ENCODE peak calls at places on chromosomes 13 and 19, in ten cellular contexts. H is M059J, C is OCI-LY7, V is hippocampal formation, A is IMR-90, F is sciatic nerve, I is T follicular helper cell, M is anterior cingulate cortex, T is Panc1, W is posterior cingulate gyrus. Z is an unnamed sample.

GRCh38 chr13:45781553-45782326 is 69.8 kb downstream of the SIAH3 start:
- DNase-seq in I (no peak), H (peak), T (no peak), F (peak), C (no peak), V (no peak), W (peak), M (no peak), A (no peak), Z (no peak)

GRCh38 chr19:54389556-54389955 is 24.8 kb upstream of the LAIR1 start:
- DNase-seq in H (no peak), F (no peak), I (no peak), A (no peak), V (no peak), C (no peak), M (no peak), T (no peak), W (no peak), Z (no peak)

GRCh38 chr13:65677906-65678305 is 1552.2 kb downstream of the PCDH9 start:
- DNase-seq in I (no peak), C (no peak), V (no peak), T (no peak), M (no peak), H (no peak), F (no peak), W (no peak), A (peak), Z (peak)

GRCh38 chr13:58056411-58056810 is 424.9 kb downstream of the PCDH17 start:
- DNase-seq in V (no peak), W (no peak), I (no peak), T (no peak), F (no peak), M (no peak), A (no peak), C (no peak), H (no peak), Z (no peak)

GRCh38 chr19:55109527-55110291 is 7.7 kb downstream of the PPP1R12C start:
- DNase-seq in C (no peak), V (no peak), A (no peak), W (no peak), T (no peak), I (no peak), M (no peak), H (no peak), F (no peak), Z (no peak)

GRCh38 chr19:3857449-3858003 is 11.3 kb downstream of the ZFR2 start:
- DNase-seq in I (no peak), F (no peak), T (no peak), A (no peak), V (no peak), W (peak), H (no peak), M (no peak), C (peak), Z (no peak)

GRCh38 chr19:49421039-49421877 is 2.0 kb downstream of the PTH2 start:
- DNase-seq in H (no peak), I (no peak), A (peak), T (no peak), F (peak), M (no peak), V (no peak), C (peak), W (peak), Z (peak)

GRCh38 chr19:35714601-35715354 is 3.0 kb upstream of the KMT2B start:
- DNase-seq in M (no peak), A (no peak), W (no peak), V (no peak), H (no peak), F (no peak), I (no peak), T (no peak), C (peak), Z (no peak)